ENCODE peak calls at places on chromosomes 11 and 22, in seven cellular contexts. Q, A, O, W, C, S and F are unnamed samples.

GRCh38 chr11:115220423-115220822 is 283.8 kb downstream of the CADM1 start:
- DNase-seq in S (no peak), A (no peak), Q (no peak), C (no peak), W (no peak), O (no peak), F (no peak)

GRCh38 chr11:61477734-61478148 is 30.8 kb upstream of the LRRC10B start:
- DNase-seq in Q (peak), O (peak), A (no peak), W (no peak), C (peak), S (no peak), F (peak)

GRCh38 chr11:97739892-97740782 is 1280.6 kb upstream of the CNTN5 start:
- DNase-seq in Q (no peak), C (no peak), A (no peak), O (no peak), S (no peak), W (peak), F (no peak)

GRCh38 chr11:44311339-44312261 is 1.7 kb upstream of the ALX4 start:
- DNase-seq in O (no peak), C (no peak), S (no peak), W (no peak), Q (no peak), A (no peak), F (no peak)

GRCh38 chr22:41934284-41935014 is 7.8 kb upstream of the TNFRSF13C start:
- DNase-seq in O (no peak), W (no peak), C (no peak), A (no peak), S (no peak), Q (no peak), F (no peak)

GRCh38 chr11:70306586-70307033 is 36.1 kb downstream of the PPFIA1 start:
- DNase-seq in S (no peak), O (no peak), W (peak), Q (no peak), C (no peak), A (no peak), F (no peak)

GRCh38 chr11:18191376-18191775 is 18.7 kb downstream of the MRGPRX4 start:
- DNase-seq in W (no peak), O (no peak), C (peak), S (no peak), Q (no peak), A (no peak), F (no peak)

GRCh38 chr11:68727783-68728182 is 23.5 kb downstream of the TESMIN start:
- DNase-seq in Q (no peak), C (peak), W (no peak), O (no peak), A (no peak), S (no peak), F (no peak)

GRCh38 chr11:3156282-3156660 is 8.8 kb downstream of the OSBPL5 start:
- DNase-seq in S (no peak), W (no peak), A (no peak), O (no peak), C (no peak), Q (no peak), F (no peak)

GRCh38 chr22:37215890-37216289 is 3.6 kb upstream of the SSTR3 start:
- DNase-seq in A (no peak), C (peak), O (no peak), S (no peak), W (no peak), Q (no peak), F (no peak)

GRCh38 chr11:72228229-72228843 is 3.8 kb downstream of the INPPL1 start:
- DNase-seq in Q (no peak), O (no peak), A (no peak), S (no peak), C (no peak), W (peak), F (no peak)

GRCh38 chr11:69141742-69142141 is 14.0 kb upstream of the SMIM38 start:
- DNase-seq in A (no peak), O (no peak), S (no peak), C (no peak), W (no peak), Q (no peak), F (no peak)

GRCh38 chr11:10564692-10565318 is 3.7 kb downstream of the LYVE1 start:
- DNase-seq in O (no peak), Q (no peak), S (no peak), W (no peak), C (peak), A (no peak), F (no peak)